ENCODE peak calls at places on chromosomes 3 and 15, in six cellular contexts. F is activated T-cell treated with anti-CD3 and anti-CD28 coated beads for 1 hour; O is CD4-positive, alpha-beta memory T cell; Z is naive thymus-derived CD4-positive, alpha-beta T cell; U is foreskin keratinocyte; K is foreskin fibroblast. V is an unnamed sample.

GRCh38 chr15:48086582-48086981 is 34.2 kb upstream of the SLC24A5 start:
- DNase-seq in K (peak; percentile 28), F (no peak), O (no peak), Z (no peak), U (no peak), V (no peak)

GRCh38 chr15:63950911-63951481 is 95.3 kb downstream of the DAPK2 start:
- DNase-seq in O (no peak), U (no peak), F (no peak), Z (no peak), K (peak; percentile 90), V (no peak)

GRCh38 chr15:78914027-78914764 is 30.6 kb downstream of the CTSH start:
- DNase-seq in Z (no peak), K (peak; percentile 84), O (no peak), F (no peak), U (no peak), V (no peak)

GRCh38 chr3:38397320-38397719 is 50.7 kb downstream of the XYLB start:
- DNase-seq in O (no peak), U (no peak), K (peak; percentile 79), Z (no peak), F (no peak), V (no peak)

GRCh38 chr3:167684389-167684993 is 30.7 kb upstream of the WDR49 start:
- DNase-seq in U (no peak), O (peak; percentile 64), F (peak; percentile 19), Z (peak; percentile 38), K (peak; percentile 68), V (peak; percentile 49)

GRCh38 chr3:112856537-112856936 is 9.9 kb upstream of the CD200R1L start:
- DNase-seq in F (no peak), U (no peak), K (no peak), O (peak; percentile 48), Z (no peak), V (peak; percentile 57)

GRCh38 chr15:74830868-74831267 is 4.4 kb downstream of the CPLX3 start:
- DNase-seq in U (no peak), K (no peak), F (no peak), O (no peak), Z (no peak), V (no peak)

GRCh38 chr15:38817427-38818155 is 253.0 kb upstream of the RASGRP1 start:
- DNase-seq in U (peak; percentile 55), F (peak; percentile 80), O (peak; percentile 78), K (peak; percentile 77), Z (peak; percentile 43), V (peak; percentile 65)

GRCh38 chr3:139455855-139456254 is 20.5 kb downstream of the RBP2 start:
- DNase-seq in K (no peak), O (no peak), Z (no peak), F (no peak), U (no peak), V (no peak)

GRCh38 chr15:70316059-70316600 is 218.4 kb upstream of the TLE3 start:
- DNase-seq in Z (no peak), F (no peak), U (no peak), O (no peak), K (peak; percentile 17), V (no peak)

GRCh38 chr15:65762399-65762798 is 29.7 kb downstream of the DENND4A start:
- DNase-seq in K (no peak), U (no peak), O (no peak), Z (no peak), F (no peak), V (no peak)

GRCh38 chr3:193124861-193125260 is 116.2 kb upstream of the PLAAT1 start:
- DNase-seq in Z (no peak), O (no peak), K (peak; percentile 1), U (no peak), F (no peak), V (no peak)

GRCh38 chr15:88563638-88564037 is 17.2 kb upstream of the DET1 start:
- DNase-seq in K (peak; percentile 8), U (no peak), Z (no peak), F (no peak), O (no peak), V (no peak)

GRCh38 chr3:193530231-193531165 is 24.2 kb downstream of the ATP13A4 start:
- DNase-seq in U (no peak), Z (no peak), F (no peak), O (no peak), K (no peak), V (no peak)

GRCh38 chr3:129213238-129213637 is 29.5 kb upstream of the CNBP start:
- DNase-seq in Z (no peak), K (no peak), U (no peak), F (no peak), O (no peak), V (no peak)

GRCh38 chr3:98657429-98657828 is 64.0 kb upstream of the CPOX start:
- DNase-seq in K (peak; percentile 9), O (peak; percentile 17), F (peak; percentile 5), U (no peak), Z (peak; percentile 30), V (peak; percentile 9)

GRCh38 chr15:48631191-48631770 is 14.2 kb downstream of the FBN1 start:
- DNase-seq in K (no peak), U (no peak), Z (no peak), F (no peak), O (no peak), V (no peak)

GRCh38 chr15:85421116-85421925 is 40.9 kb downstream of the AKAP13 start:
- DNase-seq in O (no peak), F (no peak), Z (no peak), U (no peak), K (peak; percentile 42), V (no peak)

GRCh38 chr15:47972738-47973137 is 148.1 kb upstream of the SLC24A5 start:
- DNase-seq in K (no peak), O (no peak), Z (no peak), F (no peak), U (no peak), V (no peak)

GRCh38 chr3:98021821-98022220 is 13.3 kb downstream of the GABRR3 start:
- DNase-seq in O (no peak), Z (no peak), K (peak; percentile 63), U (peak; percentile 24), F (no peak), V (no peak)

GRCh38 chr3:120192579-120192978 is 92.4 kb downstream of the GPR156 start:
- DNase-seq in Z (no peak), O (no peak), U (no peak), F (no peak), K (no peak), V (no peak)

GRCh38 chr3:70090322-70090913 is 90.9 kb downstream of the SAMMSON start:
- DNase-seq in F (no peak), Z (no peak), K (peak; percentile 44), U (no peak), O (no peak), V (no peak)

GRCh38 chr3:99532246-99532645 is 106.1 kb upstream of the COL8A1 start:
- DNase-seq in U (no peak), Z (no peak), F (no peak), K (peak; percentile 60), O (no peak), V (no peak)

GRCh38 chr3:186757686-186758220 is 25.6 kb upstream of the EIF4A2 start:
- DNase-seq in F (no peak), K (no peak), Z (no peak), O (no peak), U (no peak), V (no peak)

GRCh38 chr3:53493997-53494791 is at the start of gene CACNA1D:
- DNase-seq in Z (no peak), K (peak; percentile 45), F (no peak), U (no peak), O (no peak), V (no peak)

GRCh38 chr3:172224560-172225214 is 185.3 kb downstream of the FNDC3B start:
- DNase-seq in K (no peak), O (no peak), U (no peak), F (no peak), Z (no peak), V (no peak)

GRCh38 chr3:143306419-143306818 is 186.8 kb downstream of the CHST2 start:
- DNase-seq in F (no peak), O (no peak), U (no peak), Z (no peak), K (peak; percentile 34), V (no peak)

GRCh38 chr3:189824629-189825312 is 193.6 kb downstream of the TP63 start:
- DNase-seq in U (peak; percentile 97), O (no peak), F (no peak), K (peak; percentile 59), Z (no peak), V (no peak)

GRCh38 chr15:74955017-74955416 is 1.6 kb downstream of the RPP25 start:
- DNase-seq in K (no peak), U (no peak), O (no peak), F (no peak), Z (no peak), V (no peak)

GRCh38 chr3:133038089-133038730 is at the start of gene TMEM108:
- DNase-seq in K (peak; percentile 81), Z (no peak), F (no peak), U (no peak), O (no peak), V (no peak)

GRCh38 chr3:150653110-150653561 is 50.0 kb downstream of the SELENOT start:
- DNase-seq in K (no peak), U (no peak), F (no peak), O (no peak), Z (no peak), V (no peak)

GRCh38 chr15:47461560-47462175 is 255.6 kb upstream of the SEMA6D start:
- DNase-seq in O (no peak), K (peak; percentile 59), Z (no peak), F (no peak), U (no peak), V (no peak)

GRCh38 chr3:58962816-58963215 is 87.0 kb downstream of the CFAP20DC start:
- DNase-seq in F (no peak), O (no peak), U (no peak), K (peak; percentile 63), Z (no peak), V (no peak)

GRCh38 chr15:61441901-61442300 is 212.8 kb upstream of the RORA start:
- DNase-seq in U (no peak), F (no peak), O (no peak), Z (no peak), K (peak; percentile 52), V (no peak)